ENCODE peak calls at places on chromosomes 11 and 22, in seven cellular contexts. E, W, H, L, I, J and S are unnamed samples.

GRCh38 chr22:44472583-44472982 is 25.4 kb downstream of the RTL6 start:
- DNase-seq in E (no peak), W (no peak), H (no peak), L (no peak), I (no peak), J (no peak), S (no peak)

GRCh38 chr11:2929880-2930704 is 872 bp upstream of the PHLDA2 start:
- DNase-seq in E (peak), W (no peak), H (no peak), L (no peak), I (no peak), J (no peak), S (peak)

GRCh38 chr11:87097582-87097981 is 59.8 kb downstream of the TMEM135 start:
- DNase-seq in E (no peak), W (no peak), H (no peak), L (no peak), I (no peak), J (no peak), S (peak)

GRCh38 chr11:46557684-46558151 is 36.1 kb downstream of the AMBRA1 start:
- DNase-seq in E (no peak), W (no peak), H (no peak), L (no peak), I (no peak), J (no peak), S (no peak)

GRCh38 chr22:43272301-43272700 is 70.9 kb downstream of the SCUBE1 start:
- DNase-seq in E (no peak), W (no peak), H (no peak), L (no peak), I (no peak), J (no peak), S (no peak)

GRCh38 chr22:38957046-38957770 is at the start of gene APOBEC3A:
- DNase-seq in E (no peak), W (no peak), H (no peak), L (no peak), I (no peak), J (no peak), S (no peak)

GRCh38 chr11:28808771-28809170 is 700.6 kb downstream of the METTL15 start:
- DNase-seq in E (no peak), W (no peak), H (no peak), L (no peak), I (no peak), J (no peak), S (no peak)

GRCh38 chr11:95419915-95420314 is 188.9 kb upstream of the SESN3 start:
- DNase-seq in E (no peak), W (no peak), H (no peak), L (no peak), I (no peak), J (no peak), S (no peak)

GRCh38 chr11:130832571-130833432 is 83.5 kb downstream of the SNX19 start:
- DNase-seq in E (no peak), W (no peak), H (no peak), L (no peak), I (no peak), J (no peak), S (no peak)

GRCh38 chr22:19717691-19718254 is 3.5 kb downstream of the SEPTIN5 start:
- DNase-seq in E (peak), W (peak), H (no peak), L (peak), I (peak), J (peak), S (peak)

GRCh38 chr22:37001826-37002225 is 17.4 kb downstream of the TST start:
- DNase-seq in E (no peak), W (no peak), H (no peak), L (no peak), I (no peak), J (no peak), S (no peak)

GRCh38 chr11:113446938-113447337 is 28.3 kb downstream of the DRD2 start:
- DNase-seq in E (no peak), W (no peak), H (no peak), L (no peak), I (no peak), J (no peak), S (no peak)

GRCh38 chr11:128361451-128362020 is 225.8 kb downstream of the ETS1 start:
- DNase-seq in E (no peak), W (peak), H (no peak), L (no peak), I (peak), J (no peak), S (no peak)

GRCh38 chr11:131652231-131652630 is 281.8 kb downstream of the NTM start:
- DNase-seq in E (no peak), W (no peak), H (no peak), L (no peak), I (no peak), J (no peak), S (no peak)

GRCh38 chr11:117225553-117226170 is 6.2 kb downstream of the PCSK7 start:
- DNase-seq in E (no peak), W (no peak), H (no peak), L (no peak), I (no peak), J (peak), S (no peak)

GRCh38 chr22:34111210-34111824 is 191.0 kb upstream of the LARGE1 start:
- DNase-seq in E (no peak), W (no peak), H (no peak), L (peak), I (peak), J (peak), S (peak)

GRCh38 chr22:37079668-37080171 is 28.2 kb downstream of the KCTD17 start:
- DNase-seq in E (peak), W (no peak), H (no peak), L (no peak), I (no peak), J (no peak), S (no peak)

GRCh38 chr22:30866216-30866615 is 102.4 kb downstream of the MORC2 start:
- DNase-seq in E (no peak), W (no peak), H (no peak), L (no peak), I (no peak), J (peak), S (no peak)

GRCh38 chr22:37525073-37525745 is 6.0 kb upstream of the CARD10 start:
- DNase-seq in E (no peak), W (peak), H (no peak), L (no peak), I (no peak), J (no peak), S (no peak)

GRCh38 chr11:2770556-2771301 is 70.9 kb upstream of the KCNQ1OT1 start:
- DNase-seq in E (no peak), W (no peak), H (no peak), L (no peak), I (no peak), J (peak), S (no peak)

GRCh38 chr22:41445171-41446056 is 1.2 kb downstream of the TOB2 start:
- DNase-seq in E (no peak), W (peak), H (no peak), L (no peak), I (no peak), J (no peak), S (no peak)

GRCh38 chr22:40482391-40482790 is 112.0 kb downstream of the SGSM3 start:
- DNase-seq in E (no peak), W (no peak), H (no peak), L (no peak), I (no peak), J (no peak), S (no peak)

GRCh38 chr11:22920939-22921565 is 60.8 kb upstream of the CCDC179 start:
- DNase-seq in E (no peak), W (no peak), H (no peak), L (peak), I (peak), J (no peak), S (peak)

GRCh38 chr11:106231591-106231990 is 154.1 kb downstream of the AASDHPPT start:
- DNase-seq in E (no peak), W (no peak), H (no peak), L (no peak), I (no peak), J (no peak), S (no peak)

GRCh38 chr22:22429374-22430108 is 79.0 kb downstream of the ZNF280B start:
- DNase-seq in E (no peak), W (no peak), H (no peak), L (no peak), I (no peak), J (peak), S (no peak)

GRCh38 chr22:37802310-37803194 is 5.2 kb upstream of the GCAT start:
- DNase-seq in E (no peak), W (peak), H (no peak), L (no peak), I (peak), J (peak), S (peak)

GRCh38 chr11:110452720-110453119 is 23.0 kb downstream of the FDX1 start:
- DNase-seq in E (no peak), W (no peak), H (no peak), L (no peak), I (no peak), J (no peak), S (no peak)

GRCh38 chr22:44428941-44429615 is 69.0 kb downstream of the RTL6 start:
- DNase-seq in E (no peak), W (no peak), H (no peak), L (no peak), I (no peak), J (peak), S (no peak)

GRCh38 chr11:23364076-23364475 is 503.8 kb upstream of the CCDC179 start:
- DNase-seq in E (no peak), W (no peak), H (no peak), L (no peak), I (no peak), J (no peak), S (no peak)

GRCh38 chr11:62554377-62554776 is 7.8 kb upstream of the AHNAK start:
- DNase-seq in E (no peak), W (peak), H (no peak), L (no peak), I (no peak), J (peak), S (no peak)

GRCh38 chr11:3169235-3169951 is 4.3 kb upstream of the OSBPL5 start:
- DNase-seq in E (no peak), W (peak), H (no peak), L (no peak), I (no peak), J (no peak), S (no peak)

GRCh38 chr11:11078344-11078743 is 220.5 kb upstream of the ZBED5 start:
- DNase-seq in E (no peak), W (no peak), H (no peak), L (no peak), I (no peak), J (no peak), S (no peak)

GRCh38 chr11:76789443-76789719 is 6.2 kb downstream of the TSKU start:
- DNase-seq in E (no peak), W (no peak), H (no peak), L (no peak), I (no peak), J (peak), S (no peak)

GRCh38 chr11:128824199-128825049 is 42.7 kb downstream of the KCNJ1 start:
- DNase-seq in E (no peak), W (no peak), H (no peak), L (no peak), I (no peak), J (peak), S (peak)

GRCh38 chr11:65425105-65425970 is 2.7 kb downstream of the NEAT1 start:
- DNase-seq in E (peak), W (peak), H (no peak), L (no peak), I (no peak), J (peak), S (no peak)